ENCODE peak calls at places on chromosomes 7 and 10, in four cellular contexts. M is A172, L is heart left ventricle, H is aorta. U is an unnamed sample.

GRCh38 chr10:80186364-80187012 is 18.8 kb downstream of the ANXA11 start:
- DNase-seq in M (no peak), H (peak), L (peak), U (no peak)

GRCh38 chr7:105675873-105676484 is 94.7 kb upstream of the EFCAB10 start:
- DNase-seq in M (no peak), H (no peak), L (peak), U (no peak)

GRCh38 chr7:24825931-24826661 is 68.8 kb upstream of the GSDME start:
- DNase-seq in L (no peak), H (no peak), M (peak), U (no peak)

GRCh38 chr7:127391591-127392181 is 822 bp downstream of the ZNF800 start:
- DNase-seq in L (peak), H (no peak), M (peak), U (no peak)

GRCh38 chr7:139571190-139571589 is 47.7 kb downstream of the CLEC2L start:
- DNase-seq in L (no peak), H (no peak), M (no peak), U (no peak)

GRCh38 chr10:69067189-69067588 is 20.7 kb upstream of the SRGN start:
- DNase-seq in M (no peak), L (no peak), H (no peak), U (no peak)

GRCh38 chr10:114876169-114876568 is 54.6 kb downstream of the FHIP2A start:
- DNase-seq in L (peak), H (peak), M (no peak), U (no peak)

GRCh38 chr10:113960617-113961260 is 82.9 kb upstream of the ADRB1 start:
- DNase-seq in L (no peak), H (no peak), M (peak), U (no peak)

GRCh38 chr10:7512487-7512886 is 101.7 kb upstream of the SFMBT2 start:
- DNase-seq in H (no peak), L (no peak), M (no peak), U (no peak)

GRCh38 chr10:110437351-110437605 is 60.4 kb upstream of the DUSP5 start:
- DNase-seq in M (no peak), H (no peak), L (no peak), U (no peak)

GRCh38 chr7:103810112-103810744 is 179.2 kb downstream of the RELN start:
- DNase-seq in M (no peak), H (no peak), L (no peak), U (no peak)

GRCh38 chr7:36667007-36667406 is 57.3 kb downstream of the AOAH start:
- DNase-seq in H (no peak), M (peak), L (no peak), U (no peak)

GRCh38 chr7:101554584-101555268 is 74.4 kb downstream of the MYL10 start:
- DNase-seq in H (peak), M (no peak), L (no peak), U (no peak)

GRCh38 chr10:25641576-25641975 is 292.5 kb upstream of the MYO3A start:
- DNase-seq in M (peak), H (no peak), L (no peak), U (no peak)

GRCh38 chr10:110747609-110748464 is 103.7 kb downstream of the RBM20 start:
- DNase-seq in M (no peak), H (no peak), L (no peak), U (no peak)